ENCODE peak calls at places on chromosome 12, in six cellular contexts. J is OCI-LY7, Z is adrenal gland, D is heart right ventricle, Q is hepatocyte, T is mammary epithelial cell. A is an unnamed sample. For H3K4me1, the result is how much of the 10 kb centered on the place peaks cover.

GRCh38 chr12:95863337-95863736 is 4.6 kb downstream of the SNRPF start:
- DNase-seq in J (no peak), Z (no peak), D (no peak), Q (no peak), T (no peak), A (no peak)

GRCh38 chr12:91937033-91937432 is 208.6 kb downstream of the BTG1 start:
- DNase-seq in J (no peak), Z (no peak), D (no peak), Q (no peak), T (no peak), A (no peak)

GRCh38 chr12:79329933-79330332 is 360.8 kb downstream of the PAWR start:
- DNase-seq in J (no peak), Z (no peak), D (no peak), Q (no peak), T (peak), A (no peak)

GRCh38 chr12:10771132-10771733 is 31.2 kb downstream of the TAS2R7 start:
- DNase-seq in J (peak), Z (no peak), D (no peak), Q (peak), T (peak), A (no peak)

GRCh38 chr12:114013601-114014345 is 47.6 kb upstream of the RBM19 start:
- DNase-seq in J (peak), Z (no peak), D (peak), Q (peak), T (peak), A (no peak)

GRCh38 chr12:66514581-66514980 is 164.3 kb downstream of the GRIP1 start:
- DNase-seq in J (no peak), Z (no peak), D (no peak), Q (no peak), T (peak), A (no peak)

GRCh38 chr12:98355322-98355721 is 160.1 kb upstream of the TMPO start:
- DNase-seq in J (no peak), Z (no peak), D (no peak), Q (no peak), T (peak), A (no peak)

GRCh38 chr12:4908694-4909396 is 860 bp upstream of the KCNA1 start:
- DNase-seq in J (no peak), Z (no peak), D (no peak), Q (peak), T (no peak), A (no peak)

GRCh38 chr12:8644345-8645248 is 18.0 kb downstream of the MFAP5 start:
- DNase-seq in J (peak), Z (no peak), D (no peak), Q (no peak), T (peak), A (no peak)

DNA sequence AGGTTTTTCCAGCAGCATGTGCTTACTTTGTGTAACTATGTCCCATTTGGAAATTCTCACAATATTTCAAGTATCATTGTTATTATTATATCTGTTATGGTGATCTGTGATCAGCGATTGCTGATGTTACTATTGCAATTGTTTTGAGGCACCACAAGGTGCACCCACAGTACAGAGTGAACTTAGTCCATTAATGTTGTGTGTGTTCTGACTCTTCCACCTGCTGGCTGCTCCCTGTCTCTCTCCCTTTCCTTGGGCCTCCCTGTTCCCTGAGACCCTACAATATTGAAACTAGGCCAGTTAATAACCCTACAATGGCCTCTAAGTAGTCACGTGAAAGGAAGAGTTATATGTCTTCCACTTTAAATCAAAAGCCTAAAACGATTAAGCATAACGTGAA is 153.9 kb downstream of the PIK3C2G start:
- DNase-seq in J (no peak), Z (no peak), D (no peak), Q (no peak), T (no peak), A (no peak)
- TF ChIP-seq CTCF in J (no peak), Z (no peak), D (no peak), Q (no peak), T (no peak), A (no peak)

GRCh38 chr12:124608451-124608870 is 41.0 kb upstream of the NCOR2 start:
- DNase-seq in J (peak), Z (no peak), D (no peak), Q (no peak), T (no peak), A (peak)

GRCh38 chr12:124605150-124605549 is 37.7 kb upstream of the NCOR2 start:
- DNase-seq in J (no peak), Z (no peak), D (no peak), Q (no peak), T (no peak), A (no peak)

GRCh38 chr12:124603910-124604775 is 36.7 kb upstream of the NCOR2 start:
- DNase-seq in J (no peak), Z (no peak), D (no peak), Q (peak), T (no peak), A (no peak)

GRCh38 chr12:124607681-124608425 is 40.4 kb upstream of the NCOR2 start:
- DNase-seq in J (peak), Z (no peak), D (no peak), Q (no peak), T (peak), A (peak)

GRCh38 chr12:124605869-124606774 is 38.7 kb upstream of the NCOR2 start:
- DNase-seq in J (no peak), Z (no peak), D (no peak), Q (no peak), T (no peak), A (no peak)
- H3K4me1 ChIP-seq in J (under half), Z (under half), D (under half), Q (under half), T (under half), A (under half)

DNA sequence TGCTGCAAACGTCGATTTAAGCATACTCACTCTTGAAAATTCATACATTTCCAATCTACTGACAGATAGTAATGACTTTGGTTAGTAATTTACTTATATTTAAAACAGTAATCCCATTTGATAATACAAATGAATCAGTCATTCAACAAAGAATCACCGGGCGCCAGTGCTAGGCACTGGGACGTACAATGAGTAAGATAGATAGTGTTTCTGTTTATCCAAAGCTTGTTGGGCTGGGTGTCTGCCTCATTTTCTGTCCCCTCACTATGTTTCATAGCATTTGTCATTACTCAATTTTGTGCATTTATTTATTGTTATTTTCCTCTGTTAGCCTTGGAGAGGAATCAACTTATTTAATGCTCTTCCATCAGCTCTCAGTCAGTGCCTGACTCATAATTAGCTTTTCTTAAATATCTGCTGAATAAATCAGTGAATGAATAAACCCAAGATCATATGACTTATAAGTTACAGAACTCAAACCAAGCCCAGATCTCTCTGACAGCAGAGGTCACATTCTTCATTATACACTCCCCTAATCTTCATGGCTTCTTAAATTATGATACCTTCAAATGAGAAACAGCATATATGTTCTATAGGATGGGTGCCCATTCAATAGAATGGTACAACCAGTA is 86.2 kb downstream of the TSPAN8 start:
- DNase-seq in J (no peak), Z (no peak), D (no peak), Q (no peak), T (no peak), A (no peak)
- TF ChIP-seq CTCF in J (no peak), Z (no peak), D (no peak), Q (no peak), T (no peak), A (no peak)

GRCh38 chr12:9702239-9702638 is 30.7 kb downstream of the CLECL1 start:
- DNase-seq in J (no peak), Z (no peak), D (no peak), Q (no peak), T (no peak), A (no peak)
- H3K4me1 ChIP-seq in J (under half), Z (under half), D (under half), Q (under half), T (under half), A (under half)

DNA sequence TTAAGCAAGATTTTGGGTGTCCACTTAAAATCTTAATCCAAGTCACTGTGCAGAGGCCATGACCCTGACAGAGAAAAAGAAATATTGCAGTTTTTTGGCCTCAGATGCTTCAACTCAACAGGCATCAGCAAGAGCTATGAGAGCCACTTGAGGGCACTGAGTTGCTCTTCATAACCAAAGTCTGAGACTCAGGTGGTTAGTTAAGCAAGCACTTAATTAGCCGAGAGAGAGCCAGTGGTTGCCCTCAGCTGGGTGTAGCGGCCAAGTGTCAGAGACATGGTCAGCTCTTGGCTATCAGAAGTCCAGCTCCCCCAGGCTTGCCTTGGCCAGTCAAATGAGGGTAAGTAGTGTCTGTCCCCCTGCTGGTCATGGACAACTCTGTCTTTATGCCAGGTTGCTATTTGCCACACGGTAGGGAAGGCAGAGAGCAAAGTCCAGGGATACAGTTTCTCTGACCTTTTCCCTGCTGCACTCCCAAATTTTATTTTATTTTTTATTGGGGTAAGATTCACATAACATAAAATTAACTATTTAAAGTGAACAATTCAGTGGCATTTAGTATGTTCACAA is 9.0 kb upstream of the KRT71 start:
- DNase-seq in J (no peak), Z (no peak), D (no peak), Q (peak), T (no peak), A (peak)
- TF ChIP-seq CTCF in J (peak), Z (no peak), D (no peak), Q (peak), T (peak), A (peak)

DNA sequence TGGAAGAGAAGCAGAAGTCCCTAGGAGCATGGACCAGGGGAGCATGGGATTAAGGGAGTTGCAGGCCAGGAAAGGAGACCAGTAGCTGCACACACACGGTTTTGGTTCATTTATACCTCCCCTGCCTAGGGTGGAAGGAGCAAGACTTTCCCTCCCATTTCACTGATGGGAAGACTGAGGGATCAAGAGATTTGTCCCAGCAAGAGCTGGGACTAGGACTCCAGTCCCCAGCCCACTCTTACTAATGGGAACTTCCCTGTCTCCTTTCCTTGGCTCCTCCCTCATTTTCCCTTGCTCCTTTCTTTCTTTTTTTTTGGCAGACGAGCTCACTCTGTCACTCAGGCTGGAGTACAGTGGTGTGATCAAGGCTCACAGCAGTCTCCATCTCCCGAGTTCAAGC is 13.0 kb downstream of the SCNN1A start:
- DNase-seq in J (no peak), Z (no peak), D (no peak), Q (no peak), T (no peak), A (no peak)
- H3K4me1 ChIP-seq in J (half or more), Z (under half), D (under half), Q (under half), T (under half), A (under half)